ENCODE peak calls at places on chromosomes 3 and 15, in seven cellular contexts. F is stimulated activated CD8-positive, alpha-beta memory T cell treated with anti-CD3 and anti-CD28 coated beads, Interleukin-2, amount 100 ng/mL, for 48 hours; N is stimulated activated CD4-positive, alpha-beta T cell treated with anti-CD3 and anti-CD28 coated beads, Interleukin-2, amount 100 ng/mL, for 48 hours; Z is pons; Q is activated CD4-positive, alpha-beta T cell treated with anti-CD3 and anti-CD28 coated beads for 1 hour; C is KBM-7; A is NCI-H345. X is an unnamed sample.

GRCh38 chr3:193972816-193973215 is 163.1 kb upstream of the HES1 start:
- DNase-seq in F (no peak), N (no peak), Z (no peak), Q (no peak), C (no peak), A (no peak), X (no peak)

GRCh38 chr15:48149858-48150257 is 28.2 kb downstream of the MYEF2 start:
- DNase-seq in F (no peak), N (no peak), Z (no peak), Q (no peak), C (no peak), A (no peak), X (no peak)

GRCh38 chr3:190585771-190586630 is 72.1 kb downstream of the IL1RAP start:
- DNase-seq in F (peak), N (peak), Z (no peak), Q (no peak), C (peak), A (no peak), X (no peak)

GRCh38 chr3:153089620-153090019 is 72.4 kb upstream of the RAP2B start:
- DNase-seq in F (no peak), N (no peak), Z (no peak), Q (no peak), C (no peak), A (no peak), X (no peak)

GRCh38 chr3:27649277-27649676 is 72.8 kb downstream of the EOMES start:
- DNase-seq in F (no peak), N (no peak), Z (no peak), Q (no peak), C (no peak), A (no peak), X (no peak)

GRCh38 chr15:84143753-84144314 is 91.7 kb upstream of the GOLGA6L4 start:
- DNase-seq in F (no peak), N (no peak), Z (no peak), Q (no peak), C (no peak), A (no peak), X (no peak)

GRCh38 chr3:169545606-169546005 is 117.9 kb downstream of the MECOM start:
- DNase-seq in F (no peak), N (no peak), Z (no peak), Q (no peak), C (no peak), A (no peak), X (no peak)

GRCh38 chr3:106813742-106814141 is 563.5 kb upstream of the CCDC54 start:
- DNase-seq in F (no peak), N (no peak), Z (no peak), Q (no peak), C (no peak), A (no peak), X (no peak)

GRCh38 chr15:60840306-60840702 is 361.4 kb upstream of the ICE2 start:
- DNase-seq in F (no peak), N (no peak), Z (no peak), Q (no peak), C (no peak), A (peak), X (no peak)

GRCh38 chr15:22850055-22850454 is 11.6 kb downstream of the NIPA2 start:
- DNase-seq in F (no peak), N (no peak), Z (no peak), Q (no peak), C (no peak), A (no peak), X (no peak)

GRCh38 chr3:176526942-176527341 is 670.3 kb downstream of the TBL1XR1 start:
- DNase-seq in F (no peak), N (no peak), Z (no peak), Q (no peak), C (no peak), A (no peak), X (no peak)

GRCh38 chr15:42688301-42688700 is 48.6 kb downstream of the CDAN1 start:
- DNase-seq in F (no peak), N (no peak), Z (no peak), Q (no peak), C (no peak), A (no peak), X (no peak)

GRCh38 chr3:35562141-35562540 is 77.2 kb upstream of the ARPP21 start:
- DNase-seq in F (no peak), N (no peak), Z (no peak), Q (no peak), C (no peak), A (no peak), X (no peak)